ENCODE peak calls at places on chromosomes 12 and 14, in eight cellular contexts. One of them, this sample, is unnamed.

GRCh38 chr12:101876861-101877815 is at the start of gene DRAM1:
- DNase-seq in CD8-positive, alpha-beta T cell: peak; percentile 67
- DNase-seq in iPS DF 19.7: no peak
- DNase-seq in T-helper 22 cell: peak; percentile 48
- DNase-seq in cardiac muscle cell: peak; percentile 76
- DNase-seq in cerebellar cortex: peak; percentile 33
- DNase-seq in NCI-H2081: peak; percentile 52
- DNase-seq in ascending aorta: peak; percentile 94
- DNase-seq in this sample: peak; percentile 77

GRCh38 chr12:17802657-17803641 is 287.0 kb downstream of the RERGL start:
- DNase-seq in ascending aorta: no peak
- DNase-seq in cerebellar cortex: no peak
- DNase-seq in T-helper 22 cell: no peak
- DNase-seq in NCI-H2081: no peak
- DNase-seq in cardiac muscle cell: no peak
- DNase-seq in CD8-positive, alpha-beta T cell: no peak
- DNase-seq in iPS DF 19.7: peak; percentile 25
- DNase-seq in this sample: no peak

GRCh38 chr14:90061849-90062794 is at the start of gene KCNK13:
- DNase-seq in ascending aorta: no peak
- DNase-seq in cerebellar cortex: no peak
- DNase-seq in T-helper 22 cell: no peak
- DNase-seq in NCI-H2081: peak; percentile 80
- DNase-seq in CD8-positive, alpha-beta T cell: no peak
- DNase-seq in iPS DF 19.7: no peak
- DNase-seq in cardiac muscle cell: peak; percentile 43
- DNase-seq in this sample: no peak

GRCh38 chr14:63543826-63544320 is 696 bp upstream of the PPP2R5E start:
- DNase-seq in CD8-positive, alpha-beta T cell: no peak
- DNase-seq in T-helper 22 cell: no peak
- DNase-seq in ascending aorta: no peak
- DNase-seq in iPS DF 19.7: no peak
- DNase-seq in cerebellar cortex: peak; percentile 39
- DNase-seq in NCI-H2081: peak; percentile 28
- DNase-seq in cardiac muscle cell: peak; percentile 16
- DNase-seq in this sample: no peak

GRCh38 chr12:16062611-16063010 is 151.5 kb downstream of the DERA start:
- DNase-seq in CD8-positive, alpha-beta T cell: no peak
- DNase-seq in ascending aorta: no peak
- DNase-seq in iPS DF 19.7: no peak
- DNase-seq in T-helper 22 cell: no peak
- DNase-seq in cardiac muscle cell: no peak
- DNase-seq in NCI-H2081: no peak
- DNase-seq in cerebellar cortex: no peak
- DNase-seq in this sample: no peak

GRCh38 chr12:24630446-24630845 is 318.5 kb downstream of the BCAT1 start:
- DNase-seq in cerebellar cortex: no peak
- DNase-seq in NCI-H2081: no peak
- DNase-seq in CD8-positive, alpha-beta T cell: no peak
- DNase-seq in T-helper 22 cell: no peak
- DNase-seq in cardiac muscle cell: no peak
- DNase-seq in iPS DF 19.7: no peak
- DNase-seq in ascending aorta: no peak
- DNase-seq in this sample: no peak

GRCh38 chr14:44798386-44799242 is 163.1 kb downstream of the KLHL28 start:
- DNase-seq in cardiac muscle cell: no peak
- DNase-seq in CD8-positive, alpha-beta T cell: no peak
- DNase-seq in iPS DF 19.7: no peak
- DNase-seq in ascending aorta: no peak
- DNase-seq in NCI-H2081: no peak
- DNase-seq in T-helper 22 cell: no peak
- DNase-seq in cerebellar cortex: no peak
- DNase-seq in this sample: no peak

GRCh38 chr12:87953257-87953860 is 75.8 kb downstream of the C12orf50 start:
- DNase-seq in T-helper 22 cell: no peak
- DNase-seq in cardiac muscle cell: peak; percentile 37
- DNase-seq in CD8-positive, alpha-beta T cell: no peak
- DNase-seq in iPS DF 19.7: no peak
- DNase-seq in NCI-H2081: peak; percentile 58
- DNase-seq in cerebellar cortex: peak; percentile 48
- DNase-seq in ascending aorta: no peak
- DNase-seq in this sample: peak; percentile 80

This sample was measured in Ammon's horn.